ENCODE peak calls at places on chromosomes 4 and X, in six cellular contexts. N, C, P, B, T and D are unnamed samples.

GRCh38 chr4:52982246-52982950 is 120.3 kb downstream of the RASL11B start:
- DNase-seq in N (peak; percentile 36), C (no peak), P (peak; percentile 32), B (no peak), T (no peak), D (peak; percentile 22)

GRCh38 chr4:31100551-31100950 is 380.4 kb downstream of the PCDH7 start:
- DNase-seq in N (no peak), C (no peak), P (peak; percentile 63), B (no peak), T (no peak), D (no peak)

GRCh38 chrX:44039556-44039955 is 66.4 kb upstream of the NDP start:
- DNase-seq in N (no peak), C (no peak), P (no peak), B (no peak), T (no peak), D (no peak)

GRCh38 chr4:184384056-184384809 is 90.1 kb downstream of the IRF2 start:
- DNase-seq in N (peak; percentile 93), C (no peak), P (peak; percentile 96), B (no peak), T (no peak), D (peak; percentile 36)

GRCh38 chr4:158322119-158322518 is 111.8 kb downstream of the TMEM144 start:
- DNase-seq in N (no peak), C (no peak), P (no peak), B (no peak), T (no peak), D (no peak)

GRCh38 chr4:8403981-8404380 is 36.5 kb downstream of the ACOX3 start:
- DNase-seq in N (no peak), C (no peak), P (no peak), B (no peak), T (no peak), D (no peak)

GRCh38 chr4:14415146-14415545 is 587.1 kb upstream of the CPEB2 start:
- DNase-seq in N (peak; percentile 25), C (no peak), P (peak; percentile 4), B (no peak), T (no peak), D (no peak)

GRCh38 chr4:165783626-165784025 is 89.4 kb upstream of the TLL1 start:
- DNase-seq in N (no peak), C (no peak), P (no peak), B (peak; percentile 23), T (no peak), D (no peak)

GRCh38 chrX:112025753-112026152 is 56.8 kb downstream of the TRPC5 start:
- DNase-seq in N (no peak), C (no peak), P (no peak), B (no peak), T (no peak), D (no peak)

GRCh38 chrX:64093761-64094160 is 111.7 kb downstream of the AMER1 start:
- DNase-seq in N (no peak), C (no peak), P (no peak), B (no peak), T (no peak), D (no peak)

GRCh38 chr4:74376888-74377483 is 12.0 kb downstream of the EREG start:
- DNase-seq in N (peak; percentile 46), C (no peak), P (peak; percentile 41), B (no peak), T (no peak), D (no peak)

GRCh38 chr4:170229021-170229420 is 139.3 kb upstream of the AADAT start:
- DNase-seq in N (peak; percentile 73), C (no peak), P (no peak), B (no peak), T (no peak), D (no peak)

GRCh38 chr4:125703443-125703842 is 388.7 kb downstream of the FAT4 start:
- DNase-seq in N (peak; percentile 21), C (no peak), P (peak; percentile 42), B (no peak), T (no peak), D (no peak)

GRCh38 chrX:49915352-49916222 is 6.8 kb upstream of the CLCN5 start:
- DNase-seq in N (peak; percentile 43), C (peak; percentile 36), P (peak; percentile 21), B (peak; percentile 47), T (peak; percentile 55), D (peak; percentile 60)

GRCh38 chr4:156475322-156475721 is 496.3 kb downstream of the PDGFC start:
- DNase-seq in N (peak; percentile 64), C (no peak), P (peak; percentile 59), B (no peak), T (no peak), D (no peak)

GRCh38 chrX:135185795-135186443 is 14.7 kb upstream of the CT55 start:
- DNase-seq in N (peak; percentile 53), C (no peak), P (peak; percentile 5), B (peak; percentile 31), T (no peak), D (no peak)

GRCh38 chr4:169219440-169219839 is 51.3 kb downstream of the SH3RF1 start:
- DNase-seq in N (no peak), C (no peak), P (no peak), B (no peak), T (no peak), D (no peak)

GRCh38 chrX:132292753-132293152 is 73.5 kb upstream of the RAP2C start:
- DNase-seq in N (peak; percentile 49), C (no peak), P (peak; percentile 22), B (peak; percentile 32), T (peak; percentile 26), D (peak; percentile 37)

GRCh38 chrX:30373479-30373878 is 64.3 kb upstream of the NR0B1 start:
- DNase-seq in N (no peak), C (no peak), P (no peak), B (no peak), T (no peak), D (no peak)

GRCh38 chr4:126708716-126709115 is 924.0 kb upstream of the INTU start:
- DNase-seq in N (peak; percentile 84), C (no peak), P (no peak), B (no peak), T (no peak), D (no peak)

GRCh38 chrX:136866337-136867095 is 14.0 kb downstream of the RBMX start:
- DNase-seq in N (no peak), C (no peak), P (no peak), B (no peak), T (no peak), D (no peak)

GRCh38 chr4:10085828-10086505 is 30.6 kb downstream of the WDR1 start:
- DNase-seq in N (no peak), C (no peak), P (no peak), B (no peak), T (peak; percentile 2), D (no peak)

GRCh38 chr4:10085386-10085785 is 31.2 kb downstream of the WDR1 start:
- DNase-seq in N (no peak), C (peak; percentile 19), P (no peak), B (no peak), T (no peak), D (no peak)

GRCh38 chr4:10088135-10089010 is 28.2 kb downstream of the WDR1 start:
- DNase-seq in N (peak; percentile 93), C (no peak), P (no peak), B (no peak), T (no peak), D (no peak)

GRCh38 chr4:10086506-10087120 is 30.0 kb downstream of the WDR1 start:
- DNase-seq in N (no peak), C (peak; percentile 27), P (no peak), B (no peak), T (peak; percentile 2), D (no peak)

DNA sequence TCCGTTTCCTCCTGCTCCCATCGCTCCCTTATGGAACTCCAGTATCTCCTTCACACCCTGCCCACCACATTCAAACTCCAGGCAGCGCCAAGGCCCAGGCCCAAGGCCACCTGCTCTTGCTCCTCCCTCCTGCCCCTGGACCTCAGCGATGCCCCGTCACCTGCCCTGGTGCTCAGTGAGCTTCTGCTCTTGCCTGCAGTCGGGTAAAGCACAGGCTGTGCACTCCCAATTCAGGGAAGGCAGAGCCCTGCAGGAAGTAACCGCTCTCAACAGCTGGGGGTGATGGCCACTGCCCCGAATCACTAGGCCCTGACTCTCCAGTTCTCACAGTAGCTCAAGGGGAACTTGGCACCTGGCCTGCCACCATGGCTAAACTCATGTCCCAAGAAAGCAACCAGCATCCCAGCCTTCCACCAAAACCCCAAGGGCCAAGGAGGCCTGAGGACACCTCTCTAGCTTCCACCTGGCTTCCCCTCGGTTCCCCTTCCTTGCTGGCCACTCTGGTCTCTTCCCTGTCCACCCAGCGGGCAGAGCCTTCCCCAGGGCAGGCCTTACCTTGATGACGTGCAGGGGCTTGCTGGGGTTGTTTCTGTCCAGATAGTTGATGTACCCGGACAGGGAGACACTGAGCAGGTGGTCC is 29.3 kb downstream of the WDR1 start:
- DNase-seq in N (no peak), C (peak; percentile 24), P (no peak), B (no peak), T (no peak), D (no peak)
- H3K36me3 ChIP-seq in N (peaks cover 66% of the 10 kb centered on the region), C (peaks cover 3% of the 10 kb centered on the region), P (peaks cover 78% of the 10 kb centered on the region), B (peaks cover 100% of the 10 kb centered on the region), T (peaks cover 97% of the 10 kb centered on the region), D (peaks cover 39% of the 10 kb centered on the region)

DNA sequence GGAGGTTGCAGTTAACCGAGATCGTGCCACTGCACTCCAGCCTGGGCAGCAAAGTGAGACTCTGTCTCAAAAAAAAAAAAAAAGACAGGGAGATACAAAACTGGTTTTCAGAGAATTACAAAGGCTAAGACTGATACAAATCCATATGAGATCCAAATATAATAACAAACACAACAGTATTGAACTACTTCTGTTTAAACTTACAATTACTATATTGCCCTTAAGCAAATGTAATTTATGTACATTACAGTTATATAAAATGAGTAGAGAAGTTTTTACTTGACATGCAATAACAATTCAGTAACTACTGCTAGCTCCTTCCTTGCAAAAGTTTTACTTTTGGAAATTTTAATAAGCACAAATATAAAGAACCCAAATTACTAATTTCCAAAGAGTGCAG is 52.6 kb upstream of the PABPC1L2A start:
- DNase-seq in N (no peak), C (no peak), P (no peak), B (no peak), T (no peak), D (no peak)
- H3K36me3 ChIP-seq in N (no peaks in the 10 kb centered on the region), C (no peaks in the 10 kb centered on the region), P (no peaks in the 10 kb centered on the region), B (no peaks in the 10 kb centered on the region), T (no peaks in the 10 kb centered on the region), D (no peaks in the 10 kb centered on the region)

DNA sequence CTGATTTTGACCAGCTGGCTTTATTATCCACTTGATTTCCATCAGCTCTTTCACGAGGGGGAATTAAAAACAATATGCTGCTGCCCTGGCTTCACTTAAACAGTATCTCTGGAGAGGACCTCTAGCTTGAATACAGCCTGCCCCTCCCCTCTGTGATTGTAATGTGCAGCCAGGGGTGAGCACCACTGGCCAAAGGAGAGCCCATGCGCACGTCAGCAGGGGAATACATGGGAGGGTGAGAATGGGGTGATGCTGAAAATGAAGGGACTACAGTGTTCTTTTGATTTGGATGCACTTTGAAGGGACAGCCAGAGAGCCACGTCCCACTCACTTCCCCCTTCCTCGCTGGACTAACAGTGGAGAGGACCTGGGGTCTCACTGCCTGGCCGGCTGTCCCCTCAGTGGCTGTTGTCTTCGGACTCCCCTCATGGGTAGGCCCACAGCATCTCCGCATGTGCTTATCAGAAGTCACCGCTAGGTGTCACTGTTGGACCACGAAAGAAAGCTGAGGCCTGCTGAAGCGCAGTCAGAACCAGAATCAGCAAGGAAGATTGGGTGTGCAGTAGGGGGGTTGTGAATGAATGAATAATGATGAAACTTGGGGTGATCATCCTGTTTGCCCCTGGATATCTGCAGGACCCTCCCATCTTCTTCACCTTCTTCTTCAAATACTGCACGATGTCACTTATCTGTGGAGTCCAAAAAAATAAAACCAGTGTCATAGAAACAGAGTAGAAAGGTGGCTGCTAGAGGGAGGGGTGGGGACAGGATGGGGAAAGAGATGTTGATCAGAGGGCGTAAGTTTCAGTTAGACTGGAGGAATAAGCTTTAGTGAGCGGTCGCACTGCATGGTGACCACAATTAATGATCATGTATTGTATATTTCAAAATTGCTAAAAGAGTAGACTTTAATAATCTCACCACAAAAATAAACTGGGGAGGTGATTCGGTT is 32.8 kb downstream of the CLCN4 start:
- DNase-seq in N (peak; percentile 51), C (peak; percentile 74), P (peak; percentile 20), B (peak; percentile 74), T (peak; percentile 83), D (peak; percentile 73)
- H3K36me3 ChIP-seq in N (no peaks in the 10 kb centered on the region), C (no peaks in the 10 kb centered on the region), P (no peaks in the 10 kb centered on the region), B (no peaks in the 10 kb centered on the region), T (no peaks in the 10 kb centered on the region), D (no peaks in the 10 kb centered on the region)

GRCh38 chr4:88730811-88731210 is 33.2 kb upstream of the NAP1L5 start:
- DNase-seq in N (no peak), C (no peak), P (no peak), B (no peak), T (no peak), D (no peak)
- H3K36me3 ChIP-seq in N (no peaks in the 10 kb centered on the region), C (no peaks in the 10 kb centered on the region), P (peaks cover 11% of the 10 kb centered on the region), B (peaks cover 14% of the 10 kb centered on the region), T (peaks cover 7% of the 10 kb centered on the region), D (peaks cover 23% of the 10 kb centered on the region)